ENCODE peak calls at places on chromosomes 13 and 19, in five cellular contexts. O is brain microvascular endothelial cell, N is NCI-H1092, L is smooth muscle cell of the brain vasculature, H is T-helper 9 cell. D is an unnamed sample.
A peak's percentile ranks its signal among the peaks of the same experiment; 100 is the strongest.

GRCh38 chr13:34303346-34303745 is 485.4 kb downstream of the RFC3 start:
- DNase-seq in O (no peak), N (no peak), L (no peak), H (no peak), D (no peak)

GRCh38 chr13:107866666-107867623 is 348.4 kb downstream of the LIG4 start:
- DNase-seq in O (no peak), N (peak; percentile 51), L (no peak), H (no peak), D (no peak)

GRCh38 chr19:46678110-46678732 is 17.2 kb upstream of the DACT3 start:
- DNase-seq in O (no peak), N (no peak), L (no peak), H (peak; percentile 41), D (peak; percentile 22)

GRCh38 chr19:1474011-1474764 is 4.8 kb downstream of the C19orf25 start:
- DNase-seq in O (no peak), N (no peak), L (no peak), H (no peak), D (no peak)

GRCh38 chr13:87878706-87879105 is 207.5 kb downstream of the SLITRK5 start:
- DNase-seq in O (no peak), N (no peak), L (no peak), H (no peak), D (no peak)

GRCh38 chr19:14433454-14434156 is 499 bp downstream of the PKN1 start:
- DNase-seq in O (no peak), N (peak; percentile 39), L (no peak), H (peak; percentile 32), D (no peak)

GRCh38 chr13:50375792-50376191 is 360.5 kb downstream of the KCNRG start:
- DNase-seq in O (peak; percentile 62), N (no peak), L (no peak), H (no peak), D (peak; percentile 62)

GRCh38 chr13:95447766-95448165 is 104.8 kb upstream of the CLDN10 start:
- DNase-seq in O (no peak), N (no peak), L (no peak), H (no peak), D (no peak)

GRCh38 chr19:4979211-4979807 is 10.4 kb downstream of the KDM4B start:
- DNase-seq in O (no peak), N (no peak), L (no peak), H (no peak), D (no peak)

GRCh38 chr19:45884682-45885555 is 1.0 kb downstream of the IRF2BP1 start:
- DNase-seq in O (no peak), N (no peak), L (no peak), H (no peak), D (no peak)

GRCh38 chr19:41689993-41690800 is 2.1 kb upstream of the CEACAM7 start:
- DNase-seq in O (no peak), N (no peak), L (no peak), H (no peak), D (no peak)

GRCh38 chr19:10835089-10835753 is 791 bp downstream of the TMED1 start:
- DNase-seq in O (no peak), N (no peak), L (peak; percentile 96), H (no peak), D (no peak)

GRCh38 chr13:48304132-48304876 is 753 bp downstream of the RB1 start:
- DNase-seq in O (peak; percentile 35), N (no peak), L (no peak), H (no peak), D (peak; percentile 45)

GRCh38 chr13:95862401-95862800 is 185.5 kb downstream of the DNAJC3 start:
- DNase-seq in O (no peak), N (no peak), L (no peak), H (no peak), D (peak; percentile 14)

GRCh38 chr13:34151885-34152284 is 333.9 kb downstream of the RFC3 start:
- DNase-seq in O (no peak), N (no peak), L (no peak), H (no peak), D (no peak)

D was measured in A172.